ENCODE peak calls at places on chromosomes 2 and 18, in four cellular contexts. One of them, this sample, is unnamed.

GRCh38 chr2:96574364-96574763 is 37.8 kb downstream of the ARID5A start:
- DNase-seq in activated B cell treated with CpG ODN at 0.5 μM for 24 hours: no peak
- DNase-seq in tibial artery: no peak
- DNase-seq in HepG2: no peak
- DNase-seq in this sample: no peak

GRCh38 chr2:9533663-9534062 is 22.0 kb downstream of the ADAM17 start:
- DNase-seq in activated B cell treated with CpG ODN at 0.5 μM for 24 hours: no peak
- DNase-seq in tibial artery: no peak
- DNase-seq in HepG2: no peak
- DNase-seq in this sample: no peak

GRCh38 chr2:23460228-23460627 is 75.2 kb downstream of the KLHL29 start:
- DNase-seq in activated B cell treated with CpG ODN at 0.5 μM for 24 hours: no peak
- DNase-seq in tibial artery: no peak
- DNase-seq in HepG2: no peak
- DNase-seq in this sample: no peak

GRCh38 chr2:42086500-42086953 is 38.7 kb downstream of the PKDCC start:
- DNase-seq in activated B cell treated with CpG ODN at 0.5 μM for 24 hours: no peak
- DNase-seq in tibial artery: peak
- DNase-seq in HepG2: peak
- DNase-seq in this sample: peak

GRCh38 chr2:182767578-182767977 is 51.5 kb downstream of the DNAJC10 start:
- DNase-seq in activated B cell treated with CpG ODN at 0.5 μM for 24 hours: no peak
- DNase-seq in tibial artery: no peak
- DNase-seq in HepG2: peak
- DNase-seq in this sample: no peak

GRCh38 chr2:135485441-135485840 is 45.6 kb downstream of the ZRANB3 start:
- DNase-seq in activated B cell treated with CpG ODN at 0.5 μM for 24 hours: no peak
- DNase-seq in tibial artery: no peak
- DNase-seq in HepG2: no peak
- DNase-seq in this sample: no peak

GRCh38 chr2:111659361-111660281 is 224.4 kb downstream of the ANAPC1 start:
- DNase-seq in activated B cell treated with CpG ODN at 0.5 μM for 24 hours: no peak
- DNase-seq in tibial artery: peak
- DNase-seq in HepG2: peak
- DNase-seq in this sample: no peak

GRCh38 chr18:3747176-3747973 is 297.4 kb downstream of the TGIF1 start:
- DNase-seq in activated B cell treated with CpG ODN at 0.5 μM for 24 hours: no peak
- DNase-seq in tibial artery: peak
- DNase-seq in HepG2: no peak
- DNase-seq in this sample: no peak

GRCh38 chr2:96795076-96795475 is 21.0 kb upstream of the CNNM3 start:
- DNase-seq in activated B cell treated with CpG ODN at 0.5 μM for 24 hours: no peak
- DNase-seq in tibial artery: no peak
- DNase-seq in HepG2: no peak
- DNase-seq in this sample: no peak

GRCh38 chr2:99858951-99859596 is 283.3 kb downstream of the AFF3 start:
- DNase-seq in activated B cell treated with CpG ODN at 0.5 μM for 24 hours: no peak
- DNase-seq in tibial artery: no peak
- DNase-seq in HepG2: no peak
- DNase-seq in this sample: no peak

GRCh38 chr2:192236136-192236535 is 41.4 kb upstream of the TMEFF2 start:
- DNase-seq in activated B cell treated with CpG ODN at 0.5 μM for 24 hours: no peak
- DNase-seq in tibial artery: no peak
- DNase-seq in HepG2: no peak
- DNase-seq in this sample: no peak

GRCh38 chr2:225797394-225797793 is 397.9 kb downstream of the NYAP2 start:
- DNase-seq in activated B cell treated with CpG ODN at 0.5 μM for 24 hours: no peak
- DNase-seq in tibial artery: no peak
- DNase-seq in HepG2: no peak
- DNase-seq in this sample: no peak
- TF ChIP-seq CTCF in activated B cell treated with CpG ODN at 0.5 μM for 24 hours: no peak
- TF ChIP-seq CTCF in tibial artery: peak
- TF ChIP-seq CTCF in HepG2: no peak
- TF ChIP-seq CTCF in this sample: no peak

DNA sequence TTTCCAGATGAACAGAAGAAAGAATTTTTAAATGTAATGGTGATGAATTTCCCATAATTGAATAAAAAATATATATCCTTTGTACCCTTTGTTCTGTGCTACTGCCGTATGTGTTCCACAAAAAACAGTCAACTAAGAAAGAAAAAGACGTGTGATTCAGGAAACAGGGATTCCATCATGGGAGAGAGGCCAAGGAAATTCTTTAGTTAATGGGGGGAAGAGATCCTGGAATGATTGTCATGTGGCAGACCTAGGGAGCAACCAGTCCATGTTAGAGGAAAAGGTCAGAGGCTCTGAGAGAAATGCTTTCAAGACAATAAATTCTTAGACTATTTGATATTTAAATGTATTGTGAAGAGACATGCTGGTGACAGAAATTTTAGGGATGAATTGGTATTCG is 76.6 kb downstream of the CPO start:
- DNase-seq in activated B cell treated with CpG ODN at 0.5 μM for 24 hours: no peak
- DNase-seq in tibial artery: no peak
- DNase-seq in HepG2: no peak
- DNase-seq in this sample: no peak
- TF ChIP-seq CTCF in activated B cell treated with CpG ODN at 0.5 μM for 24 hours: no peak
- TF ChIP-seq CTCF in tibial artery: no peak
- TF ChIP-seq CTCF in HepG2: no peak
- TF ChIP-seq CTCF in this sample: no peak

GRCh38 chr2:177138823-177139222 is 73.8 kb upstream of the HNRNPA3 start:
- DNase-seq in activated B cell treated with CpG ODN at 0.5 μM for 24 hours: no peak
- DNase-seq in tibial artery: no peak
- DNase-seq in HepG2: no peak
- DNase-seq in this sample: no peak

GRCh38 chr2:177147834-177148233 is 64.8 kb upstream of the HNRNPA3 start:
- DNase-seq in activated B cell treated with CpG ODN at 0.5 μM for 24 hours: no peak
- DNase-seq in tibial artery: no peak
- DNase-seq in HepG2: no peak
- DNase-seq in this sample: no peak

GRCh38 chr2:177147093-177147694 is 65.4 kb upstream of the HNRNPA3 start:
- DNase-seq in activated B cell treated with CpG ODN at 0.5 μM for 24 hours: no peak
- DNase-seq in tibial artery: no peak
- DNase-seq in HepG2: peak
- DNase-seq in this sample: no peak

GRCh38 chr2:177148477-177149154 is 64.0 kb upstream of the HNRNPA3 start:
- DNase-seq in activated B cell treated with CpG ODN at 0.5 μM for 24 hours: peak
- DNase-seq in tibial artery: peak
- DNase-seq in HepG2: peak
- DNase-seq in this sample: peak

DNA sequence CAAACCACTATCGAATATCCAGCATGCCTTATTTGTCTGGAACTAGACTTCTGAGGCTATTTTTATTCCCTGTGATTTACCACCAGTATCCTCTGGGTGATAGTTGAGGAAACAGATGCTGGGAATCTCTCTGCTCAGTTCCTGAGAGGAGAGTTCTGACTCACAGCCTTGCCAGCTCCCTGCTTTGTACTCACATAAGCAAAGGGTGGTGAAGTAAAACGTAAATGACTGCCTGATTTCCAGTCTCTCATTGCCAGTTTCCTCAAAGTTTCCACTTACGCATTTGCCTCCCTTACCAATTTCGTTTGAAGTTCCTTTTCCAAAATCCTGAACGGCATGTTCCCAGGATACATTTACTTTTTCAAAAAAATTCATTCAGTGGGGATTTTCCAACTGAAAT is 69.2 kb upstream of the HNRNPA3 start:
- DNase-seq in activated B cell treated with CpG ODN at 0.5 μM for 24 hours: no peak
- DNase-seq in tibial artery: no peak
- DNase-seq in HepG2: no peak
- DNase-seq in this sample: no peak
- TF ChIP-seq CTCF in activated B cell treated with CpG ODN at 0.5 μM for 24 hours: no peak
- TF ChIP-seq CTCF in tibial artery: no peak
- TF ChIP-seq CTCF in HepG2: no peak
- TF ChIP-seq CTCF in this sample: no peak

DNA sequence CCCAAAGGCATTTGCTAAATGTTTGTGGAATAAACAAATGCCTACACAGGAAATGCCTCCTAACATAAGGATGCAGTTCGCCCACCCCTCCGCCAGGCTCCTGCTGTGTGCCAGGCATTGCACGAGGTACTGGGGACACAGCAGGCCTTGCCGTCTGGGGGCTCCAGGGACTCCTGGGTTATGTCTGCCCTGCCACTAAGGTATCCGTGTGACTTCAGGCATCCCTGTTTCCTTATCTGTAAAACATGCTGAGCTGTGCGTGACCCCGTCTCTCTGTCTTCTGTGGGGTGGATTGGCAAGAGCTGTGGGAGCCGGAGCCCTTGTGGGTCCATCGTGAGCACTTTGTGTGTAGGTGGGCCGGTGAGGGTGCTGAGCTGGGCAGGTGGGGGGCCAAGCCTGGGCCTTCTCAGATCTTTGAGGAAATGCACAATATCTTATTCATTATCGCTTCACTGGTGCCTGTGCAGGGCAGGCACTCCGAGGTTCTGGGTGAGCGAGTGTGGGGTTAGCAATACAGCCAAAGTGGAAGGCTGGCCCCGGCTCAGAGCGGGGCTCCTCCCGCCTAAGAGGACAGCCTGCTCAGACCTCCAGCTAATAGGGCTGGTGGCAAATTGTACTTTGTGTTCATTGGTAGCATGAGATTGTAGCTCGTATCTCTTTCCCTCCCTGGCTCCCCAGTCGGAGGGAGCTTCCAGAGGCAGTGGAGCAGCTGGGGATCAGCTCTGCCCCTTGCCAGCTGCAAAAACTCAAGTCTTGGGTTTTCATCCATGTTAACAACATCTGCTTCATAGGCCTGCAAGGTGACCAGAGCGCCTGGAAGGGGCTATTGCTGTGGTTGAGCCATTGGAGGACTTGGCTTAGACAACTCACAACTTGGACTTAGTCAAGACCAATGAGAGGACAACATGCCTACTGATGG is 126.8 kb downstream of the GLI2 start:
- DNase-seq in activated B cell treated with CpG ODN at 0.5 μM for 24 hours: no peak
- DNase-seq in tibial artery: peak
- DNase-seq in HepG2: no peak
- DNase-seq in this sample: no peak
- TF ChIP-seq CTCF in activated B cell treated with CpG ODN at 0.5 μM for 24 hours: no peak
- TF ChIP-seq CTCF in tibial artery: no peak
- TF ChIP-seq CTCF in HepG2: no peak
- TF ChIP-seq CTCF in this sample: no peak

DNA sequence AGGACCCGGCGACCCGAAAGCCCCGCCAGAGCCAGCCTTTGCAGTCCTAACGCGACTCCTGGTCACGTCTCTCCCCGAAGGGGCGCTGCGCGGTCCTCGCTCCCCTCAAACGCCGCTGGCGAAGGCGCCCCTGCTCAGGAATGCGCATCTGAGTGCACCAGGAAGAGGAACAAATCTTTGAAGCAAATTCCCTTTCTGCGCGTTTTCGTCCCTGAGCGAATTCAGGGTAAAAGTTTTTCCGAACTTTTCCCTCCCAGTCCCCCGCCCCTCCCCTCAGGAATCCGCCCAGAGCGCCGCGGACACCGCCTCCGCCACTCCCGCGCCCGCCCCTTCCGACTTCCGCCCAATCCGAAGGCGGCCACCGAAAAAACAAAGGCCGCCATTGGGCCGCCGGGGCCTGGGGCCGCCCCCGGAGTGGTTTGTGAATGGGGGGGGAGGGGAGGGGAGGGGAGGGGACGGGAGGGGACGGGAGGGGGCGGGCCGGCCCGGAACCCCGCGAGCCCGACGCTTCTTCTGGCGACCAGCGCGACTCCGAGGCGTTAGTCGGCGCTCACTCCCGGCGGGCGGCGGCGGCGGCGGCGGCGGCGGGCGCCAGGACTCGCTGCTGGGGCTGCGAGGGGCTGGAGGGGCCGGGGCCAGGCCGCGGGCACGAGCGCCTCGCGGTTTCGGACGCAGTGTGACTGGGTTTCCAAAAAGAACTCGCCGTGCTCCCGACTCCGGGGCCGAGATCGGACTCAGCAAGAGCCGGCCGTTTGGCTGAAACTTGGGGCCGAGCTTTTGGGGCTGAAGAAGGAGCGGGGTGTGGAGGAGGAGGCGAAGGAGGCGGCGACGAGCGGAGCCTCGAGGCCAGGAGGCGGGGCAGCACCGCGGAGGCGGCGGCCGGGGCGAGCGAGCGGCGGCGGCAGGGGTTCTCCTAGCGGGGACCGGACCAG is at the start of gene FZD7:
- DNase-seq in activated B cell treated with CpG ODN at 0.5 μM for 24 hours: peak
- DNase-seq in tibial artery: peak
- DNase-seq in HepG2: peak
- DNase-seq in this sample: peak
- TF ChIP-seq CTCF in activated B cell treated with CpG ODN at 0.5 μM for 24 hours: no peak
- TF ChIP-seq CTCF in tibial artery: no peak
- TF ChIP-seq CTCF in HepG2: peak
- TF ChIP-seq CTCF in this sample: no peak